ENCODE peak calls at places on chromosomes 7 and 10, in seven cellular contexts. N is iris pigment epithelial cell, P is ELF-1, G is HS-27A, S is naive B cell, B is IMR-90, U is left colon. W is an unnamed sample.

GRCh38 chr7:102122026-102122425 is 164.6 kb upstream of the SH2B2 start:
- DNase-seq in N (peak), P (no peak), G (no peak), S (no peak), B (peak), U (no peak), W (no peak)

GRCh38 chr10:132201111-132201989 is 14.6 kb downstream of the DPYSL4 start:
- DNase-seq in N (no peak), P (no peak), G (no peak), S (no peak), B (no peak), U (no peak), W (no peak)

GRCh38 chr7:47371733-47372368 is 210.1 kb downstream of the TNS3 start:
- DNase-seq in N (peak), P (no peak), G (no peak), S (no peak), B (peak), U (peak), W (no peak)

GRCh38 chr10:47143072-47143471 is 156.9 kb upstream of the GDF10 start:
- DNase-seq in N (no peak), P (peak), G (no peak), S (no peak), B (no peak), U (no peak), W (no peak)

GRCh38 chr7:17142831-17143541 is 155.5 kb upstream of the AHR start:
- DNase-seq in N (peak), P (no peak), G (no peak), S (no peak), B (peak), U (no peak), W (no peak)

GRCh38 chr10:74882427-74882826 is 56.0 kb downstream of the KAT6B start:
- DNase-seq in N (peak), P (no peak), G (no peak), S (no peak), B (peak), U (no peak), W (no peak)

GRCh38 chr10:126212653-126213052 is 175.6 kb downstream of the ADAM12 start:
- DNase-seq in N (no peak), P (no peak), G (no peak), S (no peak), B (peak), U (no peak), W (no peak)

GRCh38 chr10:59243611-59244195 is 67.3 kb downstream of the PHYHIPL start:
- DNase-seq in N (no peak), P (no peak), G (no peak), S (no peak), B (no peak), U (no peak), W (no peak)

GRCh38 chr7:101436857-101437576 is 74.3 kb downstream of the COL26A1 start:
- DNase-seq in N (no peak), P (peak), G (no peak), S (no peak), B (no peak), U (peak), W (no peak)

GRCh38 chr7:44143606-44144250 is 2.6 kb upstream of the MYL7 start:
- DNase-seq in N (no peak), P (no peak), G (no peak), S (no peak), B (no peak), U (no peak), W (no peak)

GRCh38 chr10:3045471-3046209 is 21.7 kb upstream of the PFKP start:
- DNase-seq in N (peak), P (peak), G (no peak), S (no peak), B (peak), U (peak), W (peak)

GRCh38 chr7:2631924-2632716 is at the start of gene TTYH3:
- DNase-seq in N (no peak), P (no peak), G (no peak), S (no peak), B (no peak), U (peak), W (no peak)

GRCh38 chr7:113768256-113768847 is 150.5 kb downstream of the PPP1R3A start:
- DNase-seq in N (peak), P (no peak), G (no peak), S (no peak), B (no peak), U (no peak), W (no peak)

GRCh38 chr7:7681191-7681935 is 37.0 kb downstream of the RPA3 start:
- DNase-seq in N (peak), P (no peak), G (peak), S (peak), B (peak), U (peak), W (no peak)

GRCh38 chr10:6227346-6227745 is 24.6 kb downstream of the PFKFB3 start:
- DNase-seq in N (no peak), P (no peak), G (no peak), S (no peak), B (no peak), U (no peak), W (no peak)

GRCh38 chr10:79982486-79982800 is 33.5 kb upstream of the SFTPD start:
- DNase-seq in N (no peak), P (no peak), G (no peak), S (no peak), B (no peak), U (no peak), W (no peak)

GRCh38 chr7:151689196-151689971 is 169.7 kb upstream of the RHEB start:
- DNase-seq in N (no peak), P (no peak), G (no peak), S (no peak), B (no peak), U (no peak), W (peak)

GRCh38 chr7:77687100-77687746 is 9.0 kb upstream of the RSBN1L start:
- DNase-seq in N (peak), P (no peak), G (no peak), S (no peak), B (peak), U (no peak), W (no peak)

GRCh38 chr10:82266438-82266837 is 391.4 kb downstream of the NRG3 start:
- DNase-seq in N (no peak), P (no peak), G (no peak), S (no peak), B (no peak), U (no peak), W (peak)

GRCh38 chr7:93515144-93515543 is 59.4 kb downstream of the CALCR start:
- DNase-seq in N (peak), P (no peak), G (no peak), S (no peak), B (no peak), U (no peak), W (no peak)

GRCh38 chr10:51416494-51416893 is 282.9 kb downstream of the CSTF2T start:
- DNase-seq in N (no peak), P (no peak), G (no peak), S (no peak), B (no peak), U (no peak), W (no peak)

GRCh38 chr10:88163572-88163971 is 300.1 kb downstream of the PTEN start:
- DNase-seq in N (no peak), P (no peak), G (no peak), S (no peak), B (no peak), U (no peak), W (no peak)

GRCh38 chr10:125627646-125628045 is 55.3 kb downstream of the TEX36 start:
- DNase-seq in N (no peak), P (no peak), G (no peak), S (no peak), B (no peak), U (no peak), W (no peak)

GRCh38 chr7:151565541-151565940 is 45.8 kb upstream of the RHEB start:
- DNase-seq in N (peak), P (no peak), G (no peak), S (no peak), B (peak), U (no peak), W (no peak)

GRCh38 chr10:130108934-130109604 is 1.6 kb downstream of the C10orf143 start:
- DNase-seq in N (no peak), P (no peak), G (no peak), S (no peak), B (no peak), U (peak), W (no peak)

GRCh38 chr7:30923774-30924413 is 12.2 kb downstream of the AQP1 start:
- DNase-seq in N (no peak), P (peak), G (no peak), S (no peak), B (no peak), U (no peak), W (no peak)

GRCh38 chr10:47264797-47265281 is 35.2 kb upstream of the GDF10 start:
- DNase-seq in N (no peak), P (no peak), G (no peak), S (no peak), B (no peak), U (no peak), W (no peak)

GRCh38 chr7:1694551-1694950 is 24.5 kb downstream of the ELFN1 start:
- DNase-seq in N (no peak), P (no peak), G (no peak), S (no peak), B (no peak), U (no peak), W (no peak)

GRCh38 chr10:57806675-57807074 is 461.0 kb downstream of the IPMK start:
- DNase-seq in N (no peak), P (no peak), G (no peak), S (no peak), B (no peak), U (no peak), W (no peak)

GRCh38 chr10:102579206-102579790 is 65.0 kb upstream of the TRIM8 start:
- DNase-seq in N (peak), P (no peak), G (no peak), S (no peak), B (peak), U (no peak), W (no peak)

GRCh38 chr10:84095821-84096497 is 43.4 kb upstream of the GHITM start:
- DNase-seq in N (peak), P (no peak), G (no peak), S (no peak), B (no peak), U (no peak), W (no peak)

W was measured in occipital lobe.